ENCODE peak calls at places on chromosomes 11 and 22, in seven cellular contexts. Z, S, X, J, N, E and R are unnamed samples.

GRCh38 chr11:11288972-11289616 is 64.0 kb downstream of the CSNK2A3 start:
- DNase-seq in J (no peak), Z (no peak), S (no peak), E (no peak), X (no peak), N (peak), R (no peak)

GRCh38 chr11:69700278-69701140 is 3.3 kb downstream of the FGF19 start:
- DNase-seq in X (no peak), N (peak), S (peak), Z (peak), E (peak), J (no peak), R (no peak)

GRCh38 chr11:15909937-15910598 is 446.3 kb downstream of the SOX6 start:
- DNase-seq in X (no peak), Z (no peak), N (no peak), S (no peak), E (no peak), J (no peak), R (no peak)

GRCh38 chr11:35483131-35483800 is 42.1 kb downstream of the PAMR1 start:
- DNase-seq in E (no peak), N (no peak), X (no peak), J (no peak), S (no peak), Z (peak), R (no peak)

GRCh38 chr11:131064373-131064991 is 148.2 kb upstream of the SNX19 start:
- DNase-seq in N (no peak), E (peak), J (no peak), X (peak), S (peak), Z (peak), R (no peak)

GRCh38 chr11:47204633-47204989 is 10.2 kb upstream of the DDB2 start:
- DNase-seq in N (no peak), Z (peak), X (no peak), S (no peak), J (no peak), E (no peak), R (no peak)

GRCh38 chr11:30914143-30914762 is 328.1 kb upstream of the MPPED2 start:
- DNase-seq in N (no peak), X (peak), Z (peak), S (peak), E (peak), J (no peak), R (peak)

GRCh38 chr11:106087815-106088435 is 10.5 kb downstream of the AASDHPPT start:
- DNase-seq in N (peak), J (peak), Z (peak), E (peak), X (peak), S (peak), R (no peak)

GRCh38 chr22:31343235-31344191 is 2.6 kb downstream of the PATZ1 start:
- DNase-seq in N (no peak), S (peak), X (peak), J (no peak), Z (peak), E (peak), R (no peak)

GRCh38 chr22:29912605-29913398 is 29.8 kb downstream of the MTMR3 start:
- DNase-seq in J (no peak), X (no peak), Z (peak), N (no peak), S (no peak), E (no peak), R (no peak)

GRCh38 chr11:120719348-120719747 is 207.8 kb downstream of the GRIK4 start:
- DNase-seq in S (no peak), X (no peak), J (no peak), E (no peak), N (no peak), Z (peak), R (no peak)

GRCh38 chr11:1600626-1601025 is 2.5 kb upstream of the KRTAP5-2 start:
- DNase-seq in J (no peak), S (no peak), E (no peak), Z (no peak), X (no peak), N (no peak), R (no peak)

GRCh38 chr11:119382101-119382500 is 611 bp upstream of the USP2 start:
- DNase-seq in E (no peak), Z (no peak), J (no peak), X (no peak), S (no peak), N (no peak), R (no peak)
- H3K27ac ChIP-seq in E (peak), Z (no peak), J (no peak), X (no peak), S (no peak), N (peak), R (no peak)

DNA sequence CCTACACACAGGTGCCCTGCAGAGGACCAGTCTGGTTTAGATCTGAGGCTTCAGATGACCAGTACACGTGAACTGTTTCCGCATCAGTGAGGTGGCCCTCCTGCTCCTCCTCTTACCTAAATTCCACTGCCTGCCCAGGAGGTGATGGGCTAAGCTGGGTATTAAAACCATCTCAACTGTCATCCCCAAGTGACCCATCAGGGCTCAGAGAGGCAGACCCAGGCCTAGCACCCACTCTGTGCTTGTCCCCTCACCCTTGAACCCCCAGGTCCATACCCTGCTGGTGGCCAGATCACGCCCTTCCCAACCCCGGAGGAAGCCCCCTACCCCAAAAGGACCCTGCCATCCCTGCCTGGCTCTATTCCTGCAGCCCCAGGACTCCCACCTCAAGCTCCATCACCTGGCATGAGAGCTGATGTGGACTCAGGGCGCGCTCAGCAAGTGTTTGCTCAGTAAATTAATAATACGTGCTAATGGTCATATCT is 21.3 kb downstream of the RSPH14 start:
- DNase-seq in Z (no peak), X (no peak), N (no peak), S (no peak), E (no peak), J (no peak), R (no peak)
- H3K27ac ChIP-seq in Z (no peak), X (no peak), N (no peak), S (no peak), E (no peak), J (no peak), R (no peak)

GRCh38 chr22:26548984-26549383 is 36.7 kb upstream of the TFIP11 start:
- DNase-seq in Z (no peak), E (no peak), N (no peak), J (no peak), S (no peak), X (no peak), R (peak)
- H3K27ac ChIP-seq in Z (no peak), E (peak), N (no peak), J (no peak), S (no peak), X (no peak), R (peak)

GRCh38 chr22:19234126-19234896 is 55.8 kb upstream of the SLC25A1 start:
- DNase-seq in N (no peak), J (no peak), S (no peak), E (no peak), Z (no peak), X (no peak), R (no peak)

GRCh38 chr22:19233189-19233661 is 54.7 kb upstream of the SLC25A1 start:
- DNase-seq in N (no peak), E (no peak), X (no peak), J (no peak), S (no peak), Z (no peak), R (no peak)

GRCh38 chr22:19238900-19239299 is 52.6 kb downstream of the CLTCL1 start:
- DNase-seq in Z (no peak), S (no peak), J (no peak), E (no peak), N (no peak), X (no peak), R (no peak)

GRCh38 chr22:19232620-19233019 is 54.1 kb upstream of the SLC25A1 start:
- DNase-seq in E (no peak), N (no peak), S (no peak), X (no peak), Z (no peak), J (no peak), R (no peak)

DNA sequence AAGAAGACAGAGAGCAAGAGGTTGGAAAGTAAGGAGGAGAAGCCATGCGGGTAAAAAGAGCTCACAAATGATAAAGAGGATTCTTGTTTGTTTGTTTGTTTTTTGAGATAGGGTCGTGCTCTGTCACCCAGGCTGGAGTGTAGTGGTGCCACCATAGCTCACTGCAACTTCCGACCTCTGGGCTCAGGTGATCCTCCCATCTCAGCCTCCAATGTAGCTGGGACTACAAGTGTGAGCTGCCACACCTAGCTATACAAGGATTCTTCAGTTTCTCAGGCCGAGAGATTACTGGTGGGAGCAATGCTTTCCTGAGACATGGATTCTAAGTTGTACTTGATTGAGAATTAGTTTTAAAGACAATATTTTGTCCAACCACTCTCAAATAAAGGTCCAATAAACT is 55.6 kb downstream of the CLTCL1 start:
- DNase-seq in X (no peak), N (no peak), J (no peak), Z (no peak), E (no peak), S (no peak), R (no peak)
- H3K27ac ChIP-seq in X (no peak), N (no peak), J (no peak), Z (no peak), E (no peak), S (no peak), R (no peak)